ENCODE peak calls at places on chromosomes 6 and 20, in six cellular contexts. X is lower lobe of right lung, F is fibroblast of mammary gland, V is epithelial cell of proximal tubule, M is mucosa of descending colon, H is neural progenitor cell. Z is an unnamed sample.

GRCh38 chr6:157230971-157231370 is 92.3 kb downstream of the TMEM242 start:
- DNase-seq in X (no peak), F (no peak), V (no peak), M (no peak), H (no peak), Z (no peak)

GRCh38 chr6:122839477-122839876 is 50.4 kb downstream of the SMPDL3A start:
- DNase-seq in X (no peak), F (peak), V (peak), M (peak), H (peak), Z (peak)

GRCh38 chr6:13420269-13420668 is 67.1 kb downstream of the GFOD1 start:
- DNase-seq in X (no peak), F (peak), V (no peak), M (no peak), H (no peak), Z (no peak)

GRCh38 chr6:73455865-73456629 is 4.0 kb upstream of the CGAS start:
- DNase-seq in X (no peak), F (peak), V (no peak), M (no peak), H (no peak), Z (no peak)

GRCh38 chr6:129717287-129717686 is 7.3 kb upstream of the ARHGAP18 start:
- DNase-seq in X (no peak), F (peak), V (no peak), M (no peak), H (no peak), Z (peak)

GRCh38 chr6:134077301-134077700 is 24.9 kb upstream of the SLC2A12 start:
- DNase-seq in X (no peak), F (no peak), V (no peak), M (no peak), H (no peak), Z (no peak)

GRCh38 chr20:64119681-64120341 is 12.4 kb upstream of the NPBWR2 start:
- DNase-seq in X (peak), F (peak), V (no peak), M (no peak), H (no peak), Z (no peak)

GRCh38 chr20:10647471-10647870 is 26.3 kb downstream of the JAG1 start:
- DNase-seq in X (no peak), F (peak), V (no peak), M (no peak), H (peak), Z (no peak)

GRCh38 chr6:127352519-127352918 is 9.1 kb upstream of the ECHDC1 start:
- DNase-seq in X (no peak), F (no peak), V (no peak), M (no peak), H (no peak), Z (no peak)

GRCh38 chr20:46752639-46753235 is 43.3 kb downstream of the SLC2A10 start:
- DNase-seq in X (peak), F (peak), V (no peak), M (peak), H (peak), Z (no peak)

GRCh38 chr6:151803743-151804142 is 3.7 kb upstream of the ESR1 start:
- DNase-seq in X (no peak), F (no peak), V (no peak), M (no peak), H (no peak), Z (no peak)

GRCh38 chr6:17035257-17035757 is 66.5 kb upstream of the STMND1 start:
- DNase-seq in X (no peak), F (no peak), V (peak), M (peak), H (no peak), Z (peak)

GRCh38 chr20:46050885-46051284 is 21.9 kb downstream of the SLC12A5 start:
- DNase-seq in X (no peak), F (no peak), V (no peak), M (no peak), H (no peak), Z (no peak)

GRCh38 chr6:121666809-121667208 is 231.4 kb downstream of the GJA1 start:
- DNase-seq in X (no peak), F (peak), V (peak), M (no peak), H (no peak), Z (peak)

GRCh38 chr6:87922947-87923330 is 124.7 kb upstream of the SPACA1 start:
- DNase-seq in X (no peak), F (no peak), V (no peak), M (no peak), H (no peak), Z (no peak)

GRCh38 chr6:34020278-34020677 is 125.6 kb downstream of the GRM4 start:
- DNase-seq in X (peak), F (no peak), V (no peak), M (no peak), H (no peak), Z (no peak)

GRCh38 chr6:132648356-132648755 is 10.6 kb downstream of the TAAR1 start:
- DNase-seq in X (no peak), F (peak), V (no peak), M (no peak), H (no peak), Z (peak)

GRCh38 chr6:37787216-37787615 is 32.3 kb upstream of the ZFAND3 start:
- DNase-seq in X (no peak), F (no peak), V (no peak), M (no peak), H (no peak), Z (no peak)

GRCh38 chr20:2026004-2026403 is 32.1 kb upstream of the PDYN start:
- DNase-seq in X (no peak), F (no peak), V (no peak), M (no peak), H (no peak), Z (no peak)

GRCh38 chr6:3001773-3002293 is 2.1 kb downstream of the NQO2 start:
- DNase-seq in X (no peak), F (peak), V (peak), M (no peak), H (peak), Z (no peak)

GRCh38 chr6:124622351-124622750 is 339.9 kb upstream of the RNF217 start:
- DNase-seq in X (no peak), F (no peak), V (no peak), M (no peak), H (no peak), Z (no peak)

GRCh38 chr6:167093922-167094432 is 28.9 kb upstream of the CCR6 start:
- DNase-seq in X (no peak), F (no peak), V (no peak), M (peak), H (no peak), Z (no peak)

GRCh38 chr6:116801971-116802370 is 26.9 kb downstream of the GPRC6A start:
- DNase-seq in X (no peak), F (no peak), V (no peak), M (no peak), H (no peak), Z (no peak)

GRCh38 chr6:144331610-144332009 is 46.5 kb downstream of the UTRN start:
- DNase-seq in X (no peak), F (no peak), V (no peak), M (no peak), H (no peak), Z (no peak)

GRCh38 chr6:26284537-26285142 is 80.4 kb upstream of the BTN3A2 start:
- DNase-seq in X (peak), F (peak), V (no peak), M (peak), H (peak), Z (no peak)

GRCh38 chr20:1887756-1888155 is 7.5 kb upstream of the SIRPA start:
- DNase-seq in X (no peak), F (no peak), V (no peak), M (no peak), H (no peak), Z (no peak)

GRCh38 chr6:150179030-150179429 is 36.2 kb downstream of the PPP1R14C start:
- DNase-seq in X (no peak), F (no peak), V (no peak), M (no peak), H (no peak), Z (no peak)

GRCh38 chr20:6769953-6770831 is 2.7 kb downstream of the BMP2 start:
- DNase-seq in X (peak), F (no peak), V (no peak), M (peak), H (peak), Z (peak)

GRCh38 chr20:44748005-44748370 is 2.3 kb downstream of the KCNK15 start:
- DNase-seq in X (no peak), F (peak), V (no peak), M (no peak), H (no peak), Z (no peak)

GRCh38 chr20:24949756-24950127 is 673 bp downstream of the CST7 start:
- DNase-seq in X (no peak), F (no peak), V (no peak), M (no peak), H (no peak), Z (no peak)

GRCh38 chr20:18677126-18677525 is 89.3 kb downstream of the DTD1 start:
- DNase-seq in X (no peak), F (no peak), V (no peak), M (no peak), H (no peak), Z (no peak)

GRCh38 chr6:125834347-125834746 is 43.6 kb downstream of the NCOA7 start:
- DNase-seq in X (no peak), F (no peak), V (no peak), M (no peak), H (no peak), Z (no peak)

GRCh38 chr6:16623029-16623653 is 138.1 kb downstream of the ATXN1 start:
- DNase-seq in X (no peak), F (peak), V (no peak), M (no peak), H (no peak), Z (no peak)

DNA sequence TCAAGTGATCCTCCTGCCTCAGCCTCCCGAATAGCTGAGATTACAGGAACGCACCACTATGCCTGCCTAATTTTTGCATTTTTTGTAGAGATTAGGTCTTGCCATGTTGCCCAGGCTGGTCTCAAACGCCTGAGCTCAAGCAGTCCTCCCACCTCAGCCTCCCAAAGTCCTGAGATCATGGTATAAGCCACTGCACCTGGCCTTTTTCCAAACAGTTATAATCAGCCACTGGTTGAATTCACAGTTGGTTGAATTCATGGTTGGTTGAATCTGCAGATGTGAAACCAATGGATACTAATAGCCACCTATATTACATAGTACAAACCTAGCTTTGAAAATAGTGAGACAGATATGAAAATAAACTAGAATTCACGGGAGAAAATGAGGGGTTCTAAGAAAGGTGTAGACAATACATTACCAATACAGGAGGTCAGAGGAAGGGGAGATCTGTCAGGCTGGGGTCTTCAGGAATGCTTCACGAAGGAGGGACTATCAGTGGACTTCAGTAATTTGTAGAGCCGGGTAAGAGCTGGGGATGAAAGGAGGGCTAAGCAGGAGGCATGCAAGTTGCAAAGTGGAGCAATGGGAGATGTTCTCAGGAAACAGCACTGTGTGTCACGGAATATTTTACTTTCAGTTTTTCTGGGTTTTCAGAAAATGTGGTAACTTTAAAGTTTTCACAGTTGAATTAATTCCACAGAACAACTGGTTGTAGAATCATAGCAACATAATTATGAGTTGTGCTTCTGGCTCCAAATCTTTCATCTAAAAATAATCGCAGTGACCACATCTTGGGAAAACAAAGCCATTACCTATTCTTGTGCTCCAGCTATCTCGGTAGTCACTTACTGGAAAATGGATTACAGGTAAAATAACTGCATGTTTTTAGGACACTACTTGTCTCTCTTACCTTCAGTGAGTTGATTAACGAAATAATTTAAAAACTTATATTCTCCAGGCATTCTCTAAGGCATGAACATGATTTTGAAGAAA is 12.9 kb upstream of the CEP85L start:
- DNase-seq in X (no peak), F (no peak), V (no peak), M (no peak), H (no peak), Z (no peak)
- H3K4me3 ChIP-seq in X (peak), F (peak), V (no peak), M (no peak), H (no peak), Z (no peak)

GRCh38 chr6:69343856-69344255 is 453.0 kb downstream of the LMBRD1 start:
- DNase-seq in X (no peak), F (no peak), V (no peak), M (no peak), H (no peak), Z (no peak)

DNA sequence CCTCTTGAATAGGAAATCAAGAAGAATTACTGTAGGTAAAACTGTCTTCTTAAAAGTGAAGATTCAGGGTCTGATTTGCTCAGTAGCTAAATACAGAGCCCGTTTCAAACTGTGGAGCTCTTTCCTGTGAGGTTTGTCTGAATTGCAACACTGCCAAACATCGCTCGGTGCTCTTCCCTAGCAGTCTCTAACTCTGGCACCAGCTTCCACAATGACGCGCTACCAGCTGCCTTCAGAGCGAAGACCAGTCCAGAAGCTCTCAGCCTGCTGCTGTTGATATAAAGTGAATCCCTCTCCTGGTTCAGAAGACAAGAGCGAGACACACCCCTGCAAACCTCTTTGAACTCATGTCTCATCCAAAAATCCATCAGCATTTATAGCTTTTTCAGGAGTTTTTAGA is 447.0 kb downstream of the LMBRD1 start:
- DNase-seq in X (peak), F (no peak), V (no peak), M (no peak), H (no peak), Z (no peak)
- TF ChIP-seq CTCF in X (no peak), F (no peak), V (no peak), M (no peak), H (no peak), Z (no peak)

GRCh38 chr6:56574292-56574691 is 68.4 kb downstream of the DST start:
- DNase-seq in X (no peak), F (no peak), V (no peak), M (no peak), H (no peak), Z (no peak)
- H3K4me3 ChIP-seq in X (no peak), F (no peak), V (no peak), M (no peak), H (no peak), Z (no peak)

DNA sequence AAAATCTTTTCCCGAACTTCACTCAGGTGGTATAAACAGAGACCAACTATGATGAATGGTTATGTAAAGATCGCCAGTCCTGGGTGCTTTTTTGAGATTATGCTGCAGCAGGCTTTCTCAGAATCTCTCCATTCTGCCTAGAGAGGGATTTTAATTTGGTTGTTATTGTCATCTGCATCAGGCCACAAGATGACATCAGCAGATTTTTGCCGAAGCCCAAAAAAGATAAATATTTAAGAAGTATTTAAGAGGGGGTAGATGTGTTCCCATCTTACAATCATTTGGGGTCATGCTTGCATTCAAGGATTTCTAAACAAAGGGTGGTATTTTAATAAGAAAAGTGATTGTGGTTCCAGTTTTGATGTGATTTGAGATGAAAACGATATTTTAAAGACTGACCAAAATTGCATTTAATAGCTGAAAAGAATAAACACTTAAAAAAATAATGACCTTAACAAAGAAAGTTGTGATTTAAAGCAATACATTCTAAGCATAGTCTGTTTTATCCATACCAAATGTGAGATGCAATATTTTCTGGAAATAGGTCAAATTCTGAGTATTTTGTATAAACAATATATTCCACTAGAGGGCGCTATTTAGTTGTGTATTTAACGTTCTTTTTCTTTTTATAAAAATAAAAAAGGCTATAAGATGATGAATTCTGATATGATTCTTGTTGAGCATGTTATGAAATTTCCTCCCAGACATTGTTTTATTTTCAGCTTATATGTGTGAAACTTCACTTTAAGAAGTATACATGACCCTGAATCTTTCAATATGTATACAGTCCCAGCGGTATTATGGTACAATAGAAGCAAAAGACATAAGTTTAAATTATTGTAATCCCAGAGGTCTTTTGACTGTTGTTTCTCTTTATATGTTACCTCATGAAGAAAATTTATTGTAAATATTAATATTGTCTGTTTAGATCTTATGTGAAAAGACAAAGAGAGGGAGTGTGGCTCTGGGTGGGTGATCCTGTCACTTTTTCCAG is 51.0 kb upstream of the ZFP64 start:
- DNase-seq in X (no peak), F (peak), V (no peak), M (no peak), H (peak), Z (no peak)
- TF ChIP-seq CTCF in X (peak), F (peak), V (no peak), M (peak), H (peak), Z (peak)

GRCh38 chr6:105606871-105607421 is 204.1 kb upstream of the PREP start:
- DNase-seq in X (no peak), F (no peak), V (peak), M (no peak), H (no peak), Z (no peak)

GRCh38 chr6:105600342-105601293 is 197.7 kb upstream of the PREP start:
- DNase-seq in X (no peak), F (peak), V (no peak), M (no peak), H (no peak), Z (no peak)

GRCh38 chr6:105604593-105604905 is 201.7 kb upstream of the PREP start:
- DNase-seq in X (no peak), F (no peak), V (no peak), M (no peak), H (no peak), Z (no peak)

GRCh38 chr6:105601541-105602174 is 198.8 kb upstream of the PREP start:
- DNase-seq in X (peak), F (peak), V (no peak), M (peak), H (no peak), Z (no peak)

GRCh38 chr6:105603779-105604592 is 201.1 kb upstream of the PREP start:
- DNase-seq in X (no peak), F (peak), V (no peak), M (peak), H (no peak), Z (no peak)
- H3K4me3 ChIP-seq in X (no peak), F (no peak), V (no peak), M (no peak), H (no peak), Z (no peak)

GRCh38 chr6:168132531-168133184 is 53.6 kb upstream of the FRMD1 start:
- DNase-seq in X (no peak), F (peak), V (no peak), M (peak), H (peak), Z (no peak)
- TF ChIP-seq CTCF in X (peak), F (peak), V (peak), M (no peak), H (peak), Z (peak)

GRCh38 chr6:154247119-154247814 is 109.3 kb downstream of the IPCEF1 start:
- DNase-seq in X (no peak), F (no peak), V (no peak), M (no peak), H (peak), Z (no peak)
- H3K4me3 ChIP-seq in X (peak), F (no peak), V (peak), M (no peak), H (peak), Z (peak)

Z was measured in kidney epithelial cell.